ENCODE peak calls at places on chromosomes 12 and 14, in seven cellular contexts. V, S, J, I, D, Y and A are unnamed samples.

GRCh38 chr12:116528067-116528466 is 31.1 kb upstream of the MAP1LC3B2 start:
- DNase-seq in J (no peak), I (no peak), V (peak; percentile 82), S (no peak), D (peak; percentile 43), Y (no peak), A (no peak)

GRCh38 chr12:75878382-75878720 is 153.2 kb downstream of the PHLDA1 start:
- DNase-seq in V (no peak), Y (no peak), S (no peak), D (peak; percentile 82), I (no peak), J (no peak), A (no peak)

GRCh38 chr12:47896633-47897032 is 8.2 kb downstream of the VDR start:
- DNase-seq in S (no peak), V (no peak), D (no peak), I (peak; percentile 43), J (no peak), Y (no peak), A (no peak)

GRCh38 chr12:27822076-27822712 is 42.2 kb upstream of the MANSC4 start:
- DNase-seq in J (peak; percentile 69), S (peak; percentile 43), I (peak; percentile 25), D (peak; percentile 56), V (peak; percentile 94), Y (no peak), A (peak; percentile 66)

GRCh38 chr14:104104006-104104901 is 18.8 kb downstream of the ASPG start:
- DNase-seq in D (no peak), I (peak; percentile 46), J (no peak), S (no peak), V (no peak), Y (no peak), A (no peak)

GRCh38 chr12:132731574-132731973 is 20.9 kb downstream of the PGAM5 start:
- DNase-seq in I (no peak), J (no peak), D (no peak), Y (no peak), S (no peak), V (no peak), A (no peak)

GRCh38 chr14:105364100-105364708 is 34.1 kb upstream of the TEX22 start:
- DNase-seq in I (no peak), Y (no peak), J (no peak), D (peak; percentile 61), V (peak; percentile 61), S (peak; percentile 40), A (no peak)

GRCh38 chr12:30154996-30155730 is 371.4 kb upstream of the TMTC1 start:
- DNase-seq in I (no peak), J (no peak), Y (no peak), S (no peak), V (peak; percentile 88), D (peak; percentile 61), A (no peak)

GRCh38 chr12:16189849-16190248 is 87.6 kb downstream of the SLC15A5 start:
- DNase-seq in S (no peak), I (no peak), V (peak; percentile 3), J (no peak), Y (no peak), D (peak; percentile 76), A (peak; percentile 12)

GRCh38 chr12:85874064-85874463 is at the start of gene NTS:
- DNase-seq in S (no peak), I (peak; percentile 78), J (no peak), V (no peak), Y (no peak), D (peak; percentile 6), A (no peak)

GRCh38 chr12:120368789-120369475 is at the start of gene MSI1:
- DNase-seq in S (no peak), Y (no peak), V (no peak), J (no peak), I (peak; percentile 84), D (no peak), A (no peak)

GRCh38 chr14:91367173-91368171 is 50.1 kb downstream of the CCDC88C start:
- DNase-seq in Y (no peak), V (peak; percentile 97), J (peak; percentile 82), D (peak; percentile 49), I (no peak), S (peak; percentile 49), A (peak; percentile 88)

DNA sequence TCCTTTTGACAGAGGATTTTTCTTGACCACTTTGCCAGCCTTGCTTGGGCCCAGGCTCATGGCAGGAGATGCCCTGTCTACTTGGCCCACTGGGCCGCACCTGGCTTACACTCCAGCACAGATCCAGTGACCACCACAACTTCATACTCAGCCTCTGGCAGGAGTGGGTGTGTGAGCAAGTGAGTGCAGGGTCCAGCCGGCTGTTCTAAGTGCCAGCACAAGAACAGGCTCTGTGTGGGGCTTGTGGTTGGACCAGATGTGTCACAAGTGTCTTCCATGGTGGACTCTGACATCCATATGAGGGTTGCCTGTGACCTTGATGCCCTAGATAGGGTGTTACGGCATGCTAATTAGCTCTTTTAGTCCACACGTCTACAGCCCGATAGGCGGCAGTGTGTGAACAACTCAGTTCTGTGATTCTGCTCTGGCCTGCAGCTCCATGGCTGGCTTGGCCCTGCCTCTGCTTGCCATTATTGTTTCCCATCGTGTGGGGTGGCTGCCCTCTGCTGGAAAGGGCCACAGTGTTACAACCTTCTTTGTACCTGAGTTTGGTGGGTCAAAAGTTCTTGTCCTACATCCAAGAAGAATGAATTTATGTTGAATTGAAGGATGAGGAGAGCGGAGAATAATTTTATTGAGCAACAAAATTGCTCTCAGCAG is 1089.1 kb downstream of the SLC6A15 start:
- DNase-seq in S (peak; percentile 8), I (peak; percentile 98), D (peak; percentile 46), Y (no peak), J (no peak), V (no peak), A (peak; percentile 41)
- TF ChIP-seq CTCF in S (no peak), I (peak; percentile 87), D (peak; percentile 40), Y (no peak), J (peak; percentile 64), V (no peak), A (peak; percentile 74)

GRCh38 chr12:103809154-103809553 is 31.9 kb downstream of the NT5DC3 start:
- DNase-seq in I (no peak), Y (no peak), V (peak; percentile 53), J (no peak), D (no peak), S (no peak), A (no peak)
- H3K27ac ChIP-seq in I (no peak overlapping the region), Y (peak overlapping the region; percentile 68), V (no peak overlapping the region), J (no peak overlapping the region), D (no peak overlapping the region), S (no peak overlapping the region), A (no peak overlapping the region)

GRCh38 chr14:77195766-77196165 is 14.2 kb downstream of the TMEM63C start:
- DNase-seq in V (no peak), Y (no peak), J (no peak), I (no peak), D (no peak), S (no peak), A (no peak)
- TF ChIP-seq CTCF in V (no peak), Y (no peak), J (no peak), I (no peak), D (no peak), S (no peak), A (no peak)

GRCh38 chr14:77314539-77314938 is 6.1 kb downstream of the POMT2 start:
- DNase-seq in Y (no peak), V (no peak), J (no peak), S (no peak), I (peak; percentile 51), D (no peak), A (no peak)

GRCh38 chr14:77319416-77319815 is 1.3 kb downstream of the POMT2 start:
- DNase-seq in Y (no peak), V (no peak), S (no peak), D (no peak), J (no peak), I (no peak), A (no peak)

GRCh38 chr14:77318006-77318553 is 2.6 kb downstream of the POMT2 start:
- DNase-seq in S (no peak), D (peak; percentile 25), I (no peak), V (no peak), J (no peak), Y (no peak), A (no peak)

GRCh38 chr14:77315115-77315944 is 5.4 kb downstream of the POMT2 start:
- DNase-seq in D (no peak), J (no peak), I (peak; percentile 57), Y (no peak), S (no peak), V (no peak), A (no peak)

DNA sequence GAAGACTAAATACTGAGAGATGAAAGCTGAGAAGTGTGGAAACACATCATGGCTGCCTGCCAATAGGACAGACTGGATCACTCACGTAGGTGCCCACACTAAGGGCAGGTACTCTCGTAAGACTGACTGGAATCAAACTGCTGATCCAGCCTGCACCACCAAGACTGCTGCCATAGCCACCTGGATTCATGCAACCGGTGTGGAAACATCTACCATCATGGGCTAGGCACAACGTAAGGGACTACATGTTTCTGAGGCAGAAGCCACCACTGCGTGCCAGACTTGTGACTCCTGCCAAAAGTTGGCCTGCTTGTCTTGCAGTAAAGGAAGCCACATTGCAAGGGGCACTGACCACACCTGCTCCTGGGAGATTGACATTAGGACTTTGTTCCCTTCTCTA is 3.8 kb downstream of the POMT2 start:
- DNase-seq in Y (no peak), S (no peak), D (no peak), J (no peak), V (no peak), I (peak; percentile 40), A (no peak)
- H3K27ac ChIP-seq in Y (no peak overlapping the region), S (no peak overlapping the region), D (no peak overlapping the region), J (no peak overlapping the region), V (no peak overlapping the region), I (no peak overlapping the region), A (no peak overlapping the region)

GRCh38 chr14:94307410-94307992 is 14.4 kb upstream of the SERPINA10 start:
- DNase-seq in Y (no peak), J (no peak), S (no peak), D (no peak), I (no peak), V (no peak), A (peak; percentile 17)
- TF ChIP-seq CTCF in Y (no peak), J (peak; percentile 7), S (no peak), D (no peak), I (peak; percentile 85), V (no peak), A (peak; percentile 28)

GRCh38 chr14:23864856-23865255 is 88.7 kb upstream of the DHRS4 start:
- DNase-seq in V (no peak), J (no peak), I (no peak), S (no peak), Y (no peak), D (no peak), A (no peak)
- H3K27ac ChIP-seq in V (no peak overlapping the region), J (no peak overlapping the region), I (no peak overlapping the region), S (no peak overlapping the region), Y (no peak overlapping the region), D (no peak overlapping the region), A (no peak overlapping the region)

DNA sequence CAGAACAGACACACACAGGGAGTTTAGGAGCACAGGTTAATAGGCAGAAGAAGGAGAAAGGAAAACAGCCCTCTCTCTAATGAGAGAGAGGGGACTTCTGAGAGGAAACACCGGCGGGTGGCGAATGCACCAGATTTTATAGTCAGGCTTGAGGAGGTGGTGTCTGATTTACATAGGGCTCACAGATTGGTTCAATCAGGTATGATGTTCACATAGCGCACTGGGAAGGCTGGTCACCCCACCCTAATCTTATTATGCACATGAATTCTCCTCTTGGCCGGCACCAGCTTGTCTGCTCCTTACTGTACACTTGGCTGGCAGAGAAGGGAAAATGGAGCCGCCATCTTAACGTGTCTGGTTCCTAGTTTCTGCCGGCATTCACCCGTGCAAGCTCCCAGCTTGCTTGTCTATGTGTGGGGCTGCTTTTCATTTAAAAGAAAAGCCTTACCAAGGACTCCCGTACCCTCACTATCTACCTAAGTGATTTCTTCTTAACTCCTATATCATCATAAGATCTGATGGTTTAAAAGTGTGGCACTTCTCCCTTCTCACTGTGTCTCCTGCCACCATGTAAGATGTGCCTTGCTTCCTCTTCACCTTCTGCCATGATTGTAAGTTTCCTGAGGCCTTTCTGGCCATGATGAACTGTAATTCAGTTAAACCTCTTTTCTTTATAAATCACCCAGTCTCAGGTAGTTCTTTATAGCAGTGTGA is 15.1 kb downstream of the BCAT1 start:
- DNase-seq in V (no peak), D (no peak), Y (no peak), S (no peak), I (no peak), J (no peak), A (no peak)
- TF ChIP-seq CTCF in V (no peak), D (no peak), Y (no peak), S (no peak), I (no peak), J (no peak), A (no peak)